ENCODE peak calls at places on chromosomes 5 and 9, in nine cellular contexts. I, H, Q, R, D, E, A, W and U are unnamed samples.

GRCh38 chr5:147162740-147163139 is 72.1 kb upstream of the STK32A start:
- DNase-seq in I (no peak), H (no peak), Q (no peak), R (no peak), D (no peak), E (no peak), A (no peak), W (no peak), U (no peak)

GRCh38 chr5:11385901-11386293 is 518.3 kb downstream of the CTNND2 start:
- DNase-seq in I (no peak), H (no peak), Q (no peak), R (no peak), D (no peak), E (no peak), A (no peak), W (no peak), U (no peak)

GRCh38 chr9:125747765-125748510 is 765 bp downstream of the PBX3 start:
- DNase-seq in I (peak), H (no peak), Q (peak), R (no peak), D (peak), E (no peak), A (peak), W (peak), U (peak)

GRCh38 chr9:109278216-109278615 is 42.6 kb downstream of the EPB41L4B start:
- DNase-seq in I (no peak), H (no peak), Q (no peak), R (no peak), D (no peak), E (no peak), A (no peak), W (no peak), U (no peak)

GRCh38 chr5:133119233-133119711 is 67.5 kb downstream of the HSPA4 start:
- DNase-seq in I (no peak), H (no peak), Q (no peak), R (no peak), D (no peak), E (no peak), A (no peak), W (no peak), U (no peak)

GRCh38 chr9:82404484-82405280 is 416.1 kb downstream of the SPATA31D1 start:
- DNase-seq in I (no peak), H (no peak), Q (no peak), R (peak), D (no peak), E (no peak), A (peak), W (no peak), U (no peak)

GRCh38 chr9:36346578-36346977 is 53.5 kb downstream of the RNF38 start:
- DNase-seq in I (no peak), H (no peak), Q (no peak), R (no peak), D (no peak), E (no peak), A (no peak), W (no peak), U (no peak)

GRCh38 chr9:83257937-83258336 is 195.0 kb upstream of the RASEF start:
- DNase-seq in I (no peak), H (no peak), Q (no peak), R (no peak), D (no peak), E (no peak), A (no peak), W (no peak), U (no peak)

GRCh38 chr9:120985759-120986353 is 59.3 kb upstream of the TRAF1 start:
- DNase-seq in I (peak), H (no peak), Q (no peak), R (peak), D (no peak), E (peak), A (peak), W (no peak), U (no peak)

GRCh38 chr5:167804512-167805220 is 486.8 kb upstream of the WWC1 start:
- DNase-seq in I (no peak), H (no peak), Q (no peak), R (no peak), D (no peak), E (no peak), A (no peak), W (no peak), U (no peak)

GRCh38 chr5:24633705-24634325 is 11.0 kb downstream of the CDH10 start:
- DNase-seq in I (peak), H (no peak), Q (no peak), R (peak), D (no peak), E (no peak), A (peak), W (no peak), U (no peak)

GRCh38 chr5:146213210-146213838 is 9.9 kb downstream of the RBM27 start:
- DNase-seq in I (no peak), H (no peak), Q (no peak), R (peak), D (no peak), E (no peak), A (peak), W (no peak), U (no peak)

GRCh38 chr5:124824637-124825158 is 78.3 kb upstream of the ZNF608 start:
- DNase-seq in I (no peak), H (no peak), Q (no peak), R (peak), D (no peak), E (peak), A (peak), W (no peak), U (no peak)

GRCh38 chr5:83066548-83067110 is 10.6 kb downstream of the TMEM167A start:
- DNase-seq in I (no peak), H (no peak), Q (no peak), R (no peak), D (no peak), E (no peak), A (no peak), W (no peak), U (no peak)

GRCh38 chr5:137621861-137622823 is 113.7 kb downstream of the KLHL3 start:
- DNase-seq in I (no peak), H (no peak), Q (peak), R (peak), D (peak), E (no peak), A (peak), W (no peak), U (peak)

GRCh38 chr5:179804599-179804947 is 2.1 kb downstream of the MGAT4B start:
- DNase-seq in I (no peak), H (no peak), Q (no peak), R (no peak), D (no peak), E (no peak), A (no peak), W (no peak), U (no peak)

GRCh38 chr9:17531642-17532254 is 47.1 kb upstream of the SH3GL2 start:
- DNase-seq in I (peak), H (no peak), Q (no peak), R (peak), D (no peak), E (peak), A (peak), W (no peak), U (no peak)

GRCh38 chr9:35906923-35907699 is 1.1 kb downstream of the HRCT1 start:
- DNase-seq in I (no peak), H (no peak), Q (peak), R (peak), D (peak), E (no peak), A (peak), W (no peak), U (no peak)

DNA sequence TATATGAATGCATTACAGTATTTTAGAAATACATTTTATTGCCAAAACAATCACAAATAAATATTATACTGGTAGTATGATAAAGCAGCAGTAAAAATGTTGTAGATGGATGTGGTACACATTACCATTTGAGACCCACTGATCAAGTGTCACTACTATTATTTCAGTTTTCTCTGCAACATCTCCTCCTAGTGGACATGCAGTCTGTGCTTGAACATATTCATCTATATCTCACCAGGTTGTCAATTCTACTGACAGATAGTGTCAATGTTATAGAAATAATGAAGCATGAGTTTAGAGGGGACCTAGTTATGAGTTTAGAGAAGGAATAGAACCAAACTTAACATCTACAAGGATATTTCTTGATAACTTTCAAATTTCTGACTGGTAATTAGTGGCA is 39.2 kb upstream of the ELOVL7 start:
- DNase-seq in I (peak), H (no peak), Q (no peak), R (no peak), D (no peak), E (no peak), A (peak), W (no peak), U (no peak)
- TF ChIP-seq CTCF in I (no peak), H (no peak), Q (no peak), R (no peak), D (no peak), E (peak), A (peak), W (no peak), U (no peak)

DNA sequence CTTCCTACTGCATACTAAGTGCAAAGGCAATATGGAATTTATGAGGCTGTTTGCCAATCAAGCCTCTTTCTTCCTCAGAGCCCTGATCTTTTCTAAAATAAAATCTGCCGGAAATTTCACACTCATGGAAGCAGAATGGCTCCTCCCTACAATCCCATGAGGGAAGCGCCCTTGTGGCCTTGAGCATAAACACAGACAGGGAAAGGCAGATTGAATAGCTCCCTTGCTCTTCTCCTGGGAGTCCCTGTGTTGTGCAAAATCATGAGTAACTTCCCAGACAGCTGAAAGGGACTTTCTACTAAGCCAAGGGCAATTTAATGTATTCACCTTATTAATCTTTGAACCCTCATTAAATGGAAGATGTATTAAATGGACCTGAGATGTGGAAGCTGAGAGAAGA is 226.1 kb upstream of the PIK3R1 start:
- DNase-seq in I (no peak), H (no peak), Q (no peak), R (peak), D (peak), E (no peak), A (peak), W (no peak), U (no peak)
- TF ChIP-seq CTCF in I (no peak), H (no peak), Q (no peak), R (no peak), D (no peak), E (no peak), A (peak), W (no peak), U (no peak)

GRCh38 chr5:116785101-116785500 is 210.5 kb upstream of the SEMA6A start:
- DNase-seq in I (no peak), H (no peak), Q (no peak), R (no peak), D (no peak), E (no peak), A (no peak), W (no peak), U (no peak)
- TF ChIP-seq CTCF in I (no peak), H (no peak), Q (no peak), R (no peak), D (no peak), E (no peak), A (no peak), W (no peak), U (no peak)

DNA sequence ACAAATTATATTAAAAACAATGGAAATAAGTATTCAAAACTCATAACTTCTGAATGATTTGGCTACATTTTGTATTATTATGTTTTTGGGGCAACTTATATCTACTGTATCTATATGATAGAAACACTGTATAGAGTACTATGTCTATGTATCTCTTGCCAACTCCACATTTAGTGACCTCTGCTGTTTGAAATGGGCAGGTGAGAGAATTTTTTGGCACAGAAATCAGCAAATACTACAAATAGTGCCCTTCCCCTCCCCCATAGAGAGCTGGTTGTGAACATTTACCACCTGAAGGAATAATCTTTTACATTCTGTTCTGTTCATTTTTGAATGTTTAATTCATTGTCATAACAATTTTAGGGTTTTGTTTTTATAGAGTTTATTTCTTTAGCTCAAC is 545.3 kb downstream of the PDE4D start:
- DNase-seq in I (no peak), H (no peak), Q (no peak), R (no peak), D (no peak), E (no peak), A (no peak), W (no peak), U (no peak)
- TF ChIP-seq CTCF in I (no peak), H (no peak), Q (no peak), R (no peak), D (no peak), E (no peak), A (no peak), W (no peak), U (no peak)

GRCh38 chr9:7360513-7360912 is 439.1 kb downstream of the DMAC1 start:
- DNase-seq in I (no peak), H (no peak), Q (no peak), R (no peak), D (no peak), E (no peak), A (no peak), W (no peak), U (no peak)

GRCh38 chr9:7363777-7364477 is 435.7 kb downstream of the DMAC1 start:
- DNase-seq in I (no peak), H (no peak), Q (no peak), R (no peak), D (no peak), E (no peak), A (peak), W (no peak), U (no peak)

GRCh38 chr9:7354704-7355103 is 444.9 kb downstream of the DMAC1 start:
- DNase-seq in I (no peak), H (no peak), Q (no peak), R (no peak), D (no peak), E (no peak), A (no peak), W (no peak), U (no peak)

GRCh38 chr9:7358876-7359275 is 440.7 kb downstream of the DMAC1 start:
- DNase-seq in I (no peak), H (no peak), Q (no peak), R (no peak), D (no peak), E (no peak), A (peak), W (no peak), U (no peak)
- TF ChIP-seq CTCF in I (no peak), H (no peak), Q (no peak), R (no peak), D (no peak), E (peak), A (peak), W (no peak), U (no peak)